ENCODE peak calls at places on chromosomes 1 and 21, in eight cellular contexts. Z is Panc1, X is tibial nerve, K is K562, L is HCT116, S is heart left ventricle, T is A549, B is body of pancreas. H is an unnamed sample.

GRCh38 chr1:33000427-33001026 is 35.9 kb upstream of the RNF19B start:
- DNase-seq in Z (no peak), X (no peak), K (no peak), L (no peak), S (no peak), T (no peak), B (no peak), H (no peak)

GRCh38 chr1:226482975-226483660 is 65.4 kb upstream of the STUM start:
- DNase-seq in Z (no peak), X (no peak), K (no peak), L (no peak), S (no peak), T (no peak), B (no peak), H (no peak)

GRCh38 chr1:64493864-64494263 is 23.9 kb downstream of the CACHD1 start:
- DNase-seq in Z (no peak), X (no peak), K (no peak), L (no peak), S (no peak), T (no peak), B (no peak), H (no peak)

GRCh38 chr1:40839943-40840335 is 22.2 kb downstream of the CITED4 start:
- DNase-seq in Z (no peak), X (no peak), K (no peak), L (no peak), S (no peak), T (no peak), B (no peak), H (no peak)

GRCh38 chr1:246769306-246769705 is 45.1 kb downstream of the SCCPDH start:
- DNase-seq in Z (no peak), X (no peak), K (no peak), L (no peak), S (peak), T (no peak), B (no peak), H (peak)

GRCh38 chr1:52306227-52307006 is 59.6 kb downstream of the CC2D1B start:
- DNase-seq in Z (no peak), X (no peak), K (no peak), L (no peak), S (peak), T (no peak), B (peak), H (no peak)

GRCh38 chr1:50346621-50347020 is 76.6 kb downstream of the DMRTA2 start:
- DNase-seq in Z (no peak), X (no peak), K (no peak), L (no peak), S (no peak), T (no peak), B (no peak), H (no peak)

GRCh38 chr1:78682527-78682926 is 32.9 kb downstream of the IFI44 start:
- DNase-seq in Z (no peak), X (no peak), K (no peak), L (no peak), S (no peak), T (no peak), B (no peak), H (no peak)

GRCh38 chr1:172779501-172779900 is 120.6 kb downstream of the FASLG start:
- DNase-seq in Z (no peak), X (no peak), K (no peak), L (no peak), S (no peak), T (no peak), B (no peak), H (no peak)

GRCh38 chr1:245960171-245960570 is 546.9 kb downstream of the SMYD3 start:
- DNase-seq in Z (no peak), X (no peak), K (no peak), L (no peak), S (no peak), T (no peak), B (no peak), H (no peak)

GRCh38 chr1:43205671-43206070 is 33.5 kb downstream of the CFAP57 start:
- DNase-seq in Z (no peak), X (no peak), K (no peak), L (no peak), S (no peak), T (no peak), B (no peak), H (no peak)

GRCh38 chr1:8598060-8598724 is 219.2 kb downstream of the RERE start:
- DNase-seq in Z (no peak), X (no peak), K (no peak), L (no peak), S (peak), T (no peak), B (peak), H (no peak)

GRCh38 chr1:66693856-66694255 is 58.4 kb upstream of the DYNLT5 start:
- DNase-seq in Z (no peak), X (no peak), K (no peak), L (no peak), S (no peak), T (no peak), B (no peak), H (no peak)

GRCh38 chr1:842816-843215 is 80.9 kb upstream of the SAMD11 start:
- DNase-seq in Z (no peak), X (no peak), K (peak), L (no peak), S (no peak), T (no peak), B (no peak), H (no peak)

GRCh38 chr1:200837931-200838571 is 34.7 kb upstream of the GPR25 start:
- DNase-seq in Z (no peak), X (no peak), K (no peak), L (peak), S (no peak), T (no peak), B (no peak), H (no peak)

GRCh38 chr1:12506581-12507280 is 111.3 kb downstream of the DHRS3 start:
- DNase-seq in Z (no peak), X (no peak), K (no peak), L (no peak), S (no peak), T (no peak), B (no peak), H (no peak)

GRCh38 chr1:195075973-195076372 is 1532.3 kb downstream of the KCNT2 start:
- DNase-seq in Z (no peak), X (no peak), K (no peak), L (no peak), S (no peak), T (no peak), B (no peak), H (no peak)

GRCh38 chr1:243287652-243288051 is 31.8 kb downstream of the SDCCAG8 start:
- DNase-seq in Z (no peak), X (no peak), K (no peak), L (no peak), S (no peak), T (no peak), B (no peak), H (no peak)

GRCh38 chr1:211925016-211925415 is 94.5 kb upstream of the LPGAT1 start:
- DNase-seq in Z (no peak), X (no peak), K (peak), L (no peak), S (no peak), T (no peak), B (no peak), H (no peak)

GRCh38 chr1:209367031-209367813 is 216.3 kb upstream of the CAMK1G start:
- DNase-seq in Z (no peak), X (no peak), K (no peak), L (no peak), S (no peak), T (no peak), B (no peak), H (no peak)

GRCh38 chr21:26587621-26588260 is 14.7 kb upstream of the CYYR1 start:
- DNase-seq in Z (peak), X (no peak), K (no peak), L (no peak), S (no peak), T (peak), B (no peak), H (no peak)

GRCh38 chr1:245797592-245798366 is 643.0 kb downstream of the KIF26B start:
- DNase-seq in Z (no peak), X (no peak), K (peak), L (peak), S (no peak), T (no peak), B (no peak), H (no peak)

GRCh38 chr1:115073298-115074087 is 15.8 kb downstream of the TSPAN2 start:
- DNase-seq in Z (no peak), X (no peak), K (no peak), L (no peak), S (peak), T (no peak), B (no peak), H (no peak)

GRCh38 chr1:40919475-40920011 is 57.4 kb upstream of the CITED4 start:
- DNase-seq in Z (no peak), X (no peak), K (no peak), L (peak), S (no peak), T (no peak), B (peak), H (peak)

GRCh38 chr1:92473781-92474495 is 12.8 kb downstream of the GFI1 start:
- DNase-seq in Z (no peak), X (no peak), K (no peak), L (no peak), S (no peak), T (no peak), B (no peak), H (no peak)

GRCh38 chr1:64041366-64042131 is 161.9 kb upstream of the UBE2U start:
- DNase-seq in Z (no peak), X (no peak), K (no peak), L (no peak), S (no peak), T (no peak), B (no peak), H (no peak)

GRCh38 chr1:55539652-55540512 is 324.7 kb upstream of the USP24 start:
- DNase-seq in Z (no peak), X (no peak), K (no peak), L (no peak), S (no peak), T (no peak), B (no peak), H (no peak)

GRCh38 chr1:940121-941026 is 16.7 kb downstream of the SAMD11 start:
- DNase-seq in Z (no peak), X (no peak), K (peak), L (no peak), S (peak), T (no peak), B (peak), H (no peak)

GRCh38 chr1:223147858-223148257 is 4.8 kb upstream of the TLR5 start:
- DNase-seq in Z (no peak), X (no peak), K (no peak), L (no peak), S (no peak), T (no peak), B (no peak), H (no peak)

GRCh38 chr21:22679207-22679606 is 1681.0 kb downstream of the NCAM2 start:
- DNase-seq in Z (no peak), X (no peak), K (no peak), L (no peak), S (no peak), T (no peak), B (no peak), H (no peak)

GRCh38 chr1:230917284-230918135 is 49.2 kb upstream of the C1orf198 start:
- DNase-seq in Z (no peak), X (peak), K (peak), L (peak), S (peak), T (peak), B (peak), H (peak)

GRCh38 chr1:184568148-184568547 is 181.3 kb downstream of the C1orf21 start:
- DNase-seq in Z (no peak), X (no peak), K (no peak), L (no peak), S (no peak), T (no peak), B (no peak), H (no peak)

GRCh38 chr1:184569106-184569505 is 182.3 kb downstream of the C1orf21 start:
- DNase-seq in Z (no peak), X (no peak), K (no peak), L (no peak), S (no peak), T (no peak), B (no peak), H (no peak)

GRCh38 chr1:184567016-184567415 is 180.2 kb downstream of the C1orf21 start:
- DNase-seq in Z (no peak), X (no peak), K (no peak), L (no peak), S (no peak), T (no peak), B (no peak), H (no peak)

GRCh38 chr1:184563308-184563707 is 176.5 kb downstream of the C1orf21 start:
- DNase-seq in Z (no peak), X (no peak), K (no peak), L (no peak), S (no peak), T (no peak), B (no peak), H (no peak)

GRCh38 chr1:184567648-184568047 is 180.8 kb downstream of the C1orf21 start:
- DNase-seq in Z (no peak), X (no peak), K (no peak), L (no peak), S (no peak), T (no peak), B (no peak), H (no peak)
- H3K27ac ChIP-seq in Z (no peak), X (no peak), K (no peak), L (no peak), S (no peak), T (peak), B (no peak), H (no peak)

GRCh38 chr1:27878787-27879335 is 6.5 kb downstream of the THEMIS2 start:
- DNase-seq in Z (no peak), X (no peak), K (no peak), L (no peak), S (no peak), T (no peak), B (no peak), H (no peak)
- H3K4me3 ChIP-seq in Z (no peak), X (no peak), K (no peak), L (no peak), S (no peak), T (no peak), B (no peak), H (no peak)

DNA sequence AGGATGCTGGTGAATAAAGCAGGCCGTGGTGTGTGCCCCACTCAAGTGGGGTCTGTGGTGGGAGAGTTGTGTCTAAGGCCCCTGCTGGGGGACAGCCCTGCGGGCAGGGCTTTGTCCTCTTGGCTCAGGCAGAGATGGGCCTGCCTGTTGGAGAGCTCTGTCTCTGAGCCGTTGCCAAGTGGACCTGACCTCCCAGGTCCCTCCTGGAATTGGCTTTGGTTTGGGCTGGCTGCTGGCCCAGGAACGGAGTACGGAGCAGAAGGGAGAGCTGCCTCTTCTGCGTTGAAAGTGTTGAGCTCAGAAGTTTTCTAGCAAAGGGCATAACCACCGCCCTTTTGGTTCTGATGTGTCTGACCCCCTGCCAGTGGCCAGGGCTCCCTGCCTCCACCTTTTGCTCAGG is 153.9 kb downstream of the PEX14 start:
- DNase-seq in Z (no peak), X (peak), K (no peak), L (no peak), S (peak), T (no peak), B (peak), H (peak)
- H3K27ac ChIP-seq in Z (no peak), X (no peak), K (no peak), L (no peak), S (peak), T (no peak), B (no peak), H (no peak)

DNA sequence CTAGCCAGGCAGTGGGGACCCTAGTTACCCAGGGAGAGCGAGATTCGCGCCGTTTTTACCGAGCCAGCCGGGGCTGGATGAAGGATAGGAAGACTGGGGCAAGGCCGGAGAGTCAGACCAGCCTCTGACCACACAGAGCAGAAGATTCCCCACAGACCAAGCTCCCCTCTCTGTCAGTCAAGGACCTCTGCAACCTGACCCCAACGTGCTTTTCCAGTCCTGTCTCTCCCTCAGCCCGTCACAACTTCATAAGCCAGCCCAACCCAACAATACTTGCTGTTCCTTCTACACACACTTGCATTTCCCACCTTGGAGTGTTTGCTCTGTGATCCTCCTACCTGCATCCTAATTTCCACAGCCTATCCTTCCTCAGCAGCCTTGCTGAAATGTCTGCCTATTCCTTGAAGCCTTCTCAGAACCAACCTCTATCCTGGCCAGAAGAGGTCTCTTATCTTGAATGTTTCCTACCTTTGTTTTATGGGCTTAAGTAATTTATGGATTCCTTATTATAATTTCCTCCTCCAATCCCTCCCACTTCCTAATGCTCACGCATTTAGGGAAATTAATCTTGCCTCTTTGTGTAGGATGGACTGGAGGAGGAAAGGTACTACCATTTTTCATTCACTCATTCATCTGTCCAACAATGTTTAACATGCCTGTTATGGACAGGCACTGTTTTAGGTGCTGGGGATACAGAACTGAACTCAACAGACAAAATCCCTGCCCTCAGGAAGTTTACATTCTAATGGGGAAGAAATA is at the start of gene GSTM3:
- DNase-seq in Z (no peak), X (no peak), K (no peak), L (no peak), S (no peak), T (no peak), B (no peak), H (no peak)
- H3K4me3 ChIP-seq in Z (peak), X (peak), K (peak), L (no peak), S (peak), T (peak), B (peak), H (peak)

DNA sequence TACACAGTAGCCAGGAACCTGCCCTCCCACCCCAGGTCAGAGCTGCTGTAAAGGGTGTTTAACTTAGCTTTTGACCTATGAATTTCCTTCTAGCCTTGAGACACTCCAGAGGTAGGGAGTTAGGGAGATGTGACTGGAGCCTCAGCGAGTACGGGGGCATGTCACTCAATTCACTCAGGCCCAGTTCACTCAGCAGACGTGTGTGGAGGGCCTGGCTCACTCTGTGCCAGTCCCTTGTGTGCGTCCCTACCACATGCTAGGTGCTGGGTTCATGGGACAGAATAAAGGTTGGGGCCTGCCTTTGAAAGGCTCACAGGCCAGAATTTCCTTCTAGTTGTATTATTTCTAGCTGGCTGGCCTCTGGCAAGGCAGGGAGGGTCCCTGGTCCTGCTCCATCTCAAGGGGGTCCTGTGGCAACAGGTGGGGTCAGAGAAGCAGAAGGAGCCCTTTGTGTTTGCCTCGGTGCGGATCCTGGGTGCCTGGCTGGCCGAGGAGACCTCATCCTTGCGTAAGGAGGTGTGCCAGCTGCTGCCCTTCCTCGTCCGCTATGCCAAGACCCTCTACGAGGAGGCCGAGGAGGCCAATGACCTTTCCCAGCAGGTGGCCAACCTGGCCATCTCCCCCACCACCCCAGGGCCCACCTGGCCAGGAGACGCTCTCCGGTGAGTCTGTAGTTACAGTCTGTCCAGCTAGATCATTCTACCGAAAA is 4.5 kb downstream of the NCDN start:
- DNase-seq in Z (no peak), X (no peak), K (no peak), L (no peak), S (no peak), T (no peak), B (no peak), H (no peak)
- H3K27ac ChIP-seq in Z (no peak), X (no peak), K (no peak), L (no peak), S (no peak), T (no peak), B (no peak), H (no peak)

GRCh38 chr1:85297538-85297854 is 21.1 kb upstream of the BCL10 start:
- DNase-seq in Z (no peak), X (no peak), K (no peak), L (no peak), S (no peak), T (no peak), B (no peak), H (no peak)
- H3K4me3 ChIP-seq in Z (peak), X (no peak), K (no peak), L (no peak), S (no peak), T (no peak), B (no peak), H (no peak)

GRCh38 chr1:10904396-10905358 is 107.8 kb upstream of the TARDBP start:
- DNase-seq in Z (no peak), X (no peak), K (no peak), L (no peak), S (no peak), T (no peak), B (no peak), H (peak)
- H3K27ac ChIP-seq in Z (no peak), X (no peak), K (no peak), L (no peak), S (no peak), T (no peak), B (no peak), H (no peak)

H was measured in right lobe of liver.